ENCODE peak calls at places on chromosomes 11 and 22, in seven cellular contexts. One of them, this sample, is unnamed.

GRCh38 chr22:23116506-23117263 is 25.1 kb downstream of the RSPH14 start:
- DNase-seq in HAP-1: no peak
- DNase-seq in SJSA1: no peak
- DNase-seq in CD8-positive, alpha-beta memory T cell: no peak
- DNase-seq in lower lobe of right lung: no peak
- DNase-seq in transverse colon: no peak
- DNase-seq in left ventricle myocardium inferior: no peak
- DNase-seq in this sample: no peak

GRCh38 chr11:26106713-26107112 is 225.2 kb upstream of the ANO3 start:
- DNase-seq in transverse colon: no peak
- DNase-seq in left ventricle myocardium inferior: no peak
- DNase-seq in CD8-positive, alpha-beta memory T cell: no peak
- DNase-seq in SJSA1: no peak
- DNase-seq in HAP-1: no peak
- DNase-seq in lower lobe of right lung: no peak
- DNase-seq in this sample: no peak

GRCh38 chr22:46936378-46936916 is 174.0 kb downstream of the TBC1D22A start:
- DNase-seq in HAP-1: no peak
- DNase-seq in transverse colon: no peak
- DNase-seq in SJSA1: no peak
- DNase-seq in lower lobe of right lung: no peak
- DNase-seq in left ventricle myocardium inferior: no peak
- DNase-seq in CD8-positive, alpha-beta memory T cell: no peak
- DNase-seq in this sample: no peak

GRCh38 chr11:115776916-115777315 is 272.7 kb upstream of the CADM1 start:
- DNase-seq in HAP-1: no peak
- DNase-seq in lower lobe of right lung: no peak
- DNase-seq in transverse colon: no peak
- DNase-seq in SJSA1: no peak
- DNase-seq in CD8-positive, alpha-beta memory T cell: no peak
- DNase-seq in left ventricle myocardium inferior: peak; percentile 45
- DNase-seq in this sample: no peak

GRCh38 chr11:37506516-37506915 is 908.5 kb upstream of the RAG2 start:
- DNase-seq in lower lobe of right lung: no peak
- DNase-seq in HAP-1: no peak
- DNase-seq in SJSA1: no peak
- DNase-seq in CD8-positive, alpha-beta memory T cell: no peak
- DNase-seq in transverse colon: no peak
- DNase-seq in left ventricle myocardium inferior: no peak
- DNase-seq in this sample: no peak

GRCh38 chr22:18012528-18012927 is 11.8 kb downstream of the MICAL3 start:
- DNase-seq in left ventricle myocardium inferior: no peak
- DNase-seq in transverse colon: no peak
- DNase-seq in HAP-1: no peak
- DNase-seq in lower lobe of right lung: no peak
- DNase-seq in CD8-positive, alpha-beta memory T cell: no peak
- DNase-seq in SJSA1: no peak
- DNase-seq in this sample: no peak

GRCh38 chr11:44684886-44685285 is 41.9 kb upstream of the TSPAN18 start:
- DNase-seq in CD8-positive, alpha-beta memory T cell: no peak
- DNase-seq in SJSA1: no peak
- DNase-seq in left ventricle myocardium inferior: no peak
- DNase-seq in transverse colon: no peak
- DNase-seq in HAP-1: no peak
- DNase-seq in lower lobe of right lung: no peak
- DNase-seq in this sample: no peak

GRCh38 chr11:14565845-14566244 is 45.7 kb upstream of the PSMA1 start:
- DNase-seq in lower lobe of right lung: no peak
- DNase-seq in SJSA1: no peak
- DNase-seq in HAP-1: no peak
- DNase-seq in transverse colon: no peak
- DNase-seq in left ventricle myocardium inferior: no peak
- DNase-seq in CD8-positive, alpha-beta memory T cell: no peak
- DNase-seq in this sample: no peak

GRCh38 chr22:31620756-31621480 is 41.1 kb downstream of the PISD start:
- DNase-seq in left ventricle myocardium inferior: no peak
- DNase-seq in SJSA1: no peak
- DNase-seq in HAP-1: no peak
- DNase-seq in lower lobe of right lung: no peak
- DNase-seq in transverse colon: no peak
- DNase-seq in CD8-positive, alpha-beta memory T cell: no peak
- DNase-seq in this sample: no peak

GRCh38 chr11:15119352-15119751 is 4.6 kb downstream of the INSC start:
- DNase-seq in HAP-1: no peak
- DNase-seq in left ventricle myocardium inferior: no peak
- DNase-seq in SJSA1: no peak
- DNase-seq in lower lobe of right lung: no peak
- DNase-seq in CD8-positive, alpha-beta memory T cell: no peak
- DNase-seq in transverse colon: no peak
- DNase-seq in this sample: no peak

GRCh38 chr11:69009441-69010211 is 3.4 kb downstream of the MRGPRF start:
- DNase-seq in HAP-1: no peak
- DNase-seq in left ventricle myocardium inferior: no peak
- DNase-seq in lower lobe of right lung: peak; percentile 35
- DNase-seq in transverse colon: no peak
- DNase-seq in CD8-positive, alpha-beta memory T cell: no peak
- DNase-seq in SJSA1: peak; percentile 99
- DNase-seq in this sample: no peak

GRCh38 chr11:932435-932834 is 6.8 kb downstream of the AP2A2 start:
- DNase-seq in HAP-1: no peak
- DNase-seq in SJSA1: no peak
- DNase-seq in left ventricle myocardium inferior: no peak
- DNase-seq in transverse colon: no peak
- DNase-seq in CD8-positive, alpha-beta memory T cell: no peak
- DNase-seq in lower lobe of right lung: no peak
- DNase-seq in this sample: no peak

GRCh38 chr22:29004647-29005371 is 56.8 kb downstream of the C22orf31 start:
- DNase-seq in CD8-positive, alpha-beta memory T cell: no peak
- DNase-seq in transverse colon: peak; percentile 60
- DNase-seq in left ventricle myocardium inferior: peak; percentile 43
- DNase-seq in lower lobe of right lung: peak; percentile 66
- DNase-seq in SJSA1: no peak
- DNase-seq in HAP-1: peak; percentile 65
- DNase-seq in this sample: no peak

GRCh38 chr22:49323751-49324415 is 503.8 kb downstream of the BRD1 start:
- DNase-seq in CD8-positive, alpha-beta memory T cell: no peak
- DNase-seq in SJSA1: peak; percentile 29
- DNase-seq in left ventricle myocardium inferior: no peak
- DNase-seq in transverse colon: no peak
- DNase-seq in lower lobe of right lung: peak; percentile 18
- DNase-seq in HAP-1: no peak
- DNase-seq in this sample: no peak

GRCh38 chr11:2567026-2567671 is 122.3 kb downstream of the KCNQ1 start:
- DNase-seq in CD8-positive, alpha-beta memory T cell: no peak
- DNase-seq in left ventricle myocardium inferior: no peak
- DNase-seq in HAP-1: no peak
- DNase-seq in transverse colon: no peak
- DNase-seq in lower lobe of right lung: peak; percentile 21
- DNase-seq in SJSA1: no peak
- DNase-seq in this sample: no peak

DNA sequence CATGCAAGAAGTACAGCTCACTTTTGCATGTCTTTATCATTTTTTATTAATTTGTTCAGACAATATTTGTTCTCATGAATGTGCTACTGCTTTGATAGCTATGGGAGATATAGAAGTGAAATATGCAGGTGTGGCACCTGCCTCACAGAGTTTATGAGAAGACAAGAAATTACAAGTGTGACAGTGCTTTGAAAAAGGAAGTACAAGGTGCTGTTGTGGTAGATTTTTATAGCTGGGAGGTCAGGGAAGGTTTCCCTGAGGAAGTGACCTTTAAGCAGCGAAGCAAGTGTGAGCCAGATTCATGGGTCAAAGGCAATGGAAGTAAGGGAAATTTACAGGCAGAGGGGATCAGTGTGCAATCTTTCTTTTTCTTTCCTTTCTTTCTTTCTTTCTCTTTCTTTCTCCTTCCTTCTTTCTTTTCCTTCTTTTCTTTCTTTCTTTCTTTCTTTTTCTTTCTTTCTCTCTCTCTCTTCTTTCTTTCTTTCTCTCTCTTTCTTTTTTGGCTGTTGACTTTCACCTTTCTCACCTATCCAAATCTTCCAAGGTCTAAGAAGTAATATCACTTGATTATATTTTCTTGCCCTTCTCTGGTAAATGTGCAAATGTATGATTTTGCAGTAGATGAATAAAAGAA is 6.4 kb upstream of the BMAL1 start:
- DNase-seq in CD8-positive, alpha-beta memory T cell: no peak
- DNase-seq in transverse colon: peak; percentile 41
- DNase-seq in left ventricle myocardium inferior: no peak
- DNase-seq in HAP-1: no peak
- DNase-seq in lower lobe of right lung: no peak
- DNase-seq in SJSA1: no peak
- DNase-seq in this sample: no peak
- H3K27me3 ChIP-seq in CD8-positive, alpha-beta memory T cell: no peaks in the 10 kb centered on the region
- H3K27me3 ChIP-seq in transverse colon: peaks cover 9% of the 10 kb centered on the region
- H3K27me3 ChIP-seq in left ventricle myocardium inferior: no peaks in the 10 kb centered on the region
- H3K27me3 ChIP-seq in HAP-1: peaks cover 22% of the 10 kb centered on the region
- H3K27me3 ChIP-seq in lower lobe of right lung: peaks cover 10% of the 10 kb centered on the region
- H3K27me3 ChIP-seq in SJSA1: peaks cover 39% of the 10 kb centered on the region
- H3K27me3 ChIP-seq in this sample: no peaks in the 10 kb centered on the region

GRCh38 chr11:70528046-70528793 is 129.9 kb downstream of the CTTN start:
- DNase-seq in HAP-1: no peak
- DNase-seq in lower lobe of right lung: peak; percentile 32
- DNase-seq in SJSA1: no peak
- DNase-seq in left ventricle myocardium inferior: no peak
- DNase-seq in CD8-positive, alpha-beta memory T cell: no peak
- DNase-seq in transverse colon: no peak
- DNase-seq in this sample: no peak
- H3K27me3 ChIP-seq in HAP-1: no peaks in the 10 kb centered on the region
- H3K27me3 ChIP-seq in lower lobe of right lung: no peaks in the 10 kb centered on the region
- H3K27me3 ChIP-seq in SJSA1: no peaks in the 10 kb centered on the region
- H3K27me3 ChIP-seq in left ventricle myocardium inferior: peaks cover 30% of the 10 kb centered on the region
- H3K27me3 ChIP-seq in CD8-positive, alpha-beta memory T cell: no peaks in the 10 kb centered on the region
- H3K27me3 ChIP-seq in transverse colon: no peaks in the 10 kb centered on the region
- H3K27me3 ChIP-seq in this sample: no peaks in the 10 kb centered on the region

DNA sequence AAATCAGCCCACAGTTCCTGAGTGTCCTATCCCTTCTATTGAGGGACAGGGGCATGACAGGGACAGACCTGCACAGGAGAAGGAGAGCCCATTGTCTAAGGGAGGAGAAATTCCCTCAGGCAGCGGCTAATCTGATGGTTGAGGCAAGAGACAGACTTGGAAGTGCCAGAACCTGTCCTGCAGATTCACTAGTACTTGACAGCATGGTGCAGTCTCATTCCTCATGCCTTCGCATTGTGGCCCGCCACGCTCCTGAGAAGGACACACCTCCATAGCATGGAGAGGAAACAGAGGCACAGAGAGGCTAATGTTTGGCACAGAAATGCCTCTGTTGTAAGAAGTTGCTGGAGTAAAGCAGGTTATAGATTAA is 3.2 kb downstream of the P2RY6 start:
- DNase-seq in lower lobe of right lung: no peak
- DNase-seq in transverse colon: no peak
- DNase-seq in CD8-positive, alpha-beta memory T cell: no peak
- DNase-seq in SJSA1: no peak
- DNase-seq in HAP-1: no peak
- DNase-seq in left ventricle myocardium inferior: no peak
- DNase-seq in this sample: no peak
- H3K27me3 ChIP-seq in lower lobe of right lung: no peaks in the 10 kb centered on the region
- H3K27me3 ChIP-seq in transverse colon: no peaks in the 10 kb centered on the region
- H3K27me3 ChIP-seq in CD8-positive, alpha-beta memory T cell: peaks cover 4% of the 10 kb centered on the region
- H3K27me3 ChIP-seq in SJSA1: no peaks in the 10 kb centered on the region
- H3K27me3 ChIP-seq in HAP-1: no peaks in the 10 kb centered on the region
- H3K27me3 ChIP-seq in left ventricle myocardium inferior: no peaks in the 10 kb centered on the region
- H3K27me3 ChIP-seq in this sample: no peaks in the 10 kb centered on the region

GRCh38 chr22:43892183-43892894 is 526 bp upstream of the PNPLA5 start:
- DNase-seq in CD8-positive, alpha-beta memory T cell: no peak
- DNase-seq in lower lobe of right lung: no peak
- DNase-seq in HAP-1: no peak
- DNase-seq in transverse colon: no peak
- DNase-seq in left ventricle myocardium inferior: no peak
- DNase-seq in SJSA1: no peak
- DNase-seq in this sample: no peak
- H3K27me3 ChIP-seq in CD8-positive, alpha-beta memory T cell: peaks cover 16% of the 10 kb centered on the region
- H3K27me3 ChIP-seq in lower lobe of right lung: peaks cover 71% of the 10 kb centered on the region
- H3K27me3 ChIP-seq in HAP-1: peaks cover 35% of the 10 kb centered on the region
- H3K27me3 ChIP-seq in transverse colon: peaks cover 63% of the 10 kb centered on the region
- H3K27me3 ChIP-seq in left ventricle myocardium inferior: peaks cover 88% of the 10 kb centered on the region
- H3K27me3 ChIP-seq in SJSA1: peaks cover 46% of the 10 kb centered on the region
- H3K27me3 ChIP-seq in this sample: peaks cover 33% of the 10 kb centered on the region

DNA sequence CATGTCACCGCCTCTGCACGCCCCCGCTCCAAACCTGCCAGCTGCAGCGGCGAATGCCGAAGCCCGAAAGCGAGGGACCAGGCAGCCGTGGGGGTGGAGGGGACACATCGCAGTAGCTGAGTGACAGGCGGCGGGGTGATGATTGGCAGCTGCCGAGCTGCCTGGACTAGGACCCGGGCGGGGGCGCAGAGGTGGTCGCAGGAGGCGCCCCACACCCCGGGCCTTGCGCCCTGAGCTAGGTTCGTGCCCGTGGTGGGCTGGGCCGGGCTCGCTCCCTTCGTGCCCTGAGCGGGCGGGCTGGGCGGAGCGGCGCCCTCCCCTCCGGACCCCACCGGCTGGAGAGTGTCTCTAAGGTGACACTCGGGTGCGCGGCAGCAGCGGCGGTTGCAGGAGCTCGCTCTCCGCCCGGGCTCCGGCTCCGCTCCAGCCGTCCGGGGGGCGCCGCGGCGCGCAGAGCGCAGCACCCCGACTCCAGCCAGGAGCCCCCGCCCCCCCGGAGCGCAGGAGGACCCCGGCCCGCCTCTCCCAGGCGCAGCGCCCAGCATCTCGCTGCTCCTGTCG is 14.6 kb upstream of the DGKZ start:
- DNase-seq in lower lobe of right lung: peak; percentile 45
- DNase-seq in HAP-1: no peak
- DNase-seq in transverse colon: no peak
- DNase-seq in CD8-positive, alpha-beta memory T cell: peak; percentile 67
- DNase-seq in left ventricle myocardium inferior: no peak
- DNase-seq in SJSA1: no peak
- DNase-seq in this sample: no peak
- H3K27me3 ChIP-seq in lower lobe of right lung: peaks cover 41% of the 10 kb centered on the region
- H3K27me3 ChIP-seq in HAP-1: peaks cover 13% of the 10 kb centered on the region
- H3K27me3 ChIP-seq in transverse colon: peaks cover 67% of the 10 kb centered on the region
- H3K27me3 ChIP-seq in CD8-positive, alpha-beta memory T cell: no peaks in the 10 kb centered on the region
- H3K27me3 ChIP-seq in left ventricle myocardium inferior: peaks cover 27% of the 10 kb centered on the region
- H3K27me3 ChIP-seq in SJSA1: peaks cover 33% of the 10 kb centered on the region
- H3K27me3 ChIP-seq in this sample: peaks cover 34% of the 10 kb centered on the region

This sample was measured in brain microvascular endothelial cell.